ENCODE peak calls at places on chromosomes 13 and 19, in five cellular contexts. Z is cardiac muscle cell, B is BJ, V is fibroblast of pulmonary artery, M is choroid plexus epithelial cell. Q is an unnamed sample.

GRCh38 chr13:94329754-94330551 is 149.5 kb downstream of the DCT start:
- DNase-seq in Z (no peak), B (peak; percentile 77), V (peak; percentile 97), M (peak; percentile 98), Q (peak; percentile 63)

GRCh38 chr19:42396248-42396541 is 6.1 kb upstream of the CNFN start:
- DNase-seq in Z (no peak), B (no peak), V (no peak), M (no peak), Q (no peak)

GRCh38 chr13:113761136-113761535 is 2.1 kb downstream of the TMEM255B start:
- DNase-seq in Z (no peak), B (no peak), V (no peak), M (no peak), Q (no peak)

GRCh38 chr19:4443188-4443587 is 14.4 kb downstream of the UBXN6 start:
- DNase-seq in Z (no peak), B (no peak), V (no peak), M (no peak), Q (no peak)

GRCh38 chr13:110329798-110330461 is 22.8 kb downstream of the COL4A2 start:
- DNase-seq in Z (no peak), B (no peak), V (peak; percentile 64), M (peak; percentile 79), Q (no peak)

GRCh38 chr19:5131031-5131865 is 162.3 kb downstream of the KDM4B start:
- DNase-seq in Z (no peak), B (no peak), V (no peak), M (no peak), Q (no peak)

GRCh38 chr13:24264976-24265375 is 44.4 kb upstream of the C1QTNF9 start:
- DNase-seq in Z (no peak), B (no peak), V (no peak), M (no peak), Q (no peak)

GRCh38 chr13:67769063-67769986 is 539.2 kb upstream of the PCDH9 start:
- DNase-seq in Z (no peak), B (no peak), V (no peak), M (no peak), Q (no peak)

GRCh38 chr13:110044521-110045200 is 258.3 kb upstream of the IRS2 start:
- DNase-seq in Z (no peak), B (peak; percentile 70), V (peak; percentile 14), M (peak; percentile 82), Q (no peak)

GRCh38 chr13:111937763-111938375 is 129.1 kb upstream of the SOX1 start:
- DNase-seq in Z (no peak), B (no peak), V (no peak), M (no peak), Q (no peak)

GRCh38 chr13:113123226-113124150 is 889 bp downstream of the F10 start:
- DNase-seq in Z (no peak), B (no peak), V (no peak), M (no peak), Q (no peak)

GRCh38 chr19:42281175-42282035 is 12.4 kb downstream of the CIC start:
- DNase-seq in Z (peak; percentile 30), B (no peak), V (peak; percentile 61), M (peak; percentile 31), Q (no peak)

GRCh38 chr19:35963514-35963913 is 27.3 kb downstream of the LRFN3 start:
- DNase-seq in Z (peak; percentile 91), B (no peak), V (peak; percentile 74), M (peak; percentile 76), Q (peak; percentile 18)

GRCh38 chr13:23081246-23081645 is 99.5 kb upstream of the SGCG start:
- DNase-seq in Z (no peak), B (no peak), V (no peak), M (no peak), Q (no peak)

GRCh38 chr13:49683489-49683888 is 7.8 kb downstream of the EBPL start:
- DNase-seq in Z (no peak), B (no peak), V (no peak), M (no peak), Q (no peak)

GRCh38 chr19:5436101-5436947 is 18.9 kb upstream of the ZNRF4 start:
- DNase-seq in Z (peak; percentile 86), B (peak; percentile 2), V (peak; percentile 45), M (peak; percentile 46), Q (no peak)

GRCh38 chr13:31100721-31101120 is 61.0 kb downstream of the HSPH1 start:
- DNase-seq in Z (no peak), B (no peak), V (no peak), M (no peak), Q (no peak)
- TF ChIP-seq CTCF in Z (no peak), B (no peak), V (no peak), M (no peak), Q (no peak)

GRCh38 chr13:30766957-30767603 is 31.7 kb downstream of the ALOX5AP start:
- DNase-seq in Z (no peak), B (no peak), V (no peak), M (no peak), Q (no peak)
- TF ChIP-seq CTCF in Z (no peak), B (no peak), V (no peak), M (no peak), Q (no peak)

GRCh38 chr19:56221851-56222250 is 19.8 kb downstream of the ZSCAN5C start:
- DNase-seq in Z (no peak), B (no peak), V (no peak), M (no peak), Q (no peak)
- TF ChIP-seq CTCF in Z (peak; percentile 5), B (no peak), V (no peak), M (no peak), Q (no peak)

DNA sequence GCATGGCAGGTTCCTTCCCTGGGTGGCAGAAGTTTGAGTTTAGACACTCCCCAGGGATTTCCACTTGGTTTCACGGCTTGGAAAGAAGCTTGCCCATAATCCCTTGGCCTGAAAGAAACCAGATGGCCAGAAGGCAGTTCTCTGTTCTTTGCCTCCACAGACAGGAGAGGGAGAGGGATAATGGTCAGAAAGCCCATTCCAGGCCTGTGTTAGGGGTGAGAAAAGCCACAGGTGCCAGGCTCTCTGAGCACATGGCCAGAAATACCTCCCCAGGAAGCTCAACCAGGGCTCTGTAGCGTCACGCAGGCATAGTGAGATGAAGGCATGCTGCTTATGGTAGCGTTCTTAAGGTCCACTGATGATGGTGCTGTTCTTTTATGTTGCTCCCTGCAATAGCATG is 236.2 kb downstream of the FOXO1 start:
- DNase-seq in Z (peak; percentile 54), B (no peak), V (no peak), M (no peak), Q (no peak)
- TF ChIP-seq CTCF in Z (no peak), B (no peak), V (no peak), M (no peak), Q (no peak)

GRCh38 chr19:21134934-21135366 is 6.9 kb upstream of the ZNF431 start:
- DNase-seq in Z (no peak), B (no peak), V (no peak), M (no peak), Q (no peak)

GRCh38 chr19:21138130-21138529 is 3.7 kb upstream of the ZNF431 start:
- DNase-seq in Z (no peak), B (no peak), V (no peak), M (no peak), Q (no peak)

GRCh38 chr19:21130097-21130775 is 11.6 kb upstream of the ZNF431 start:
- DNase-seq in Z (no peak), B (no peak), V (no peak), M (no peak), Q (peak; percentile 53)

GRCh38 chr19:21133633-21134032 is 8.2 kb upstream of the ZNF431 start:
- DNase-seq in Z (no peak), B (no peak), V (no peak), M (no peak), Q (no peak)

DNA sequence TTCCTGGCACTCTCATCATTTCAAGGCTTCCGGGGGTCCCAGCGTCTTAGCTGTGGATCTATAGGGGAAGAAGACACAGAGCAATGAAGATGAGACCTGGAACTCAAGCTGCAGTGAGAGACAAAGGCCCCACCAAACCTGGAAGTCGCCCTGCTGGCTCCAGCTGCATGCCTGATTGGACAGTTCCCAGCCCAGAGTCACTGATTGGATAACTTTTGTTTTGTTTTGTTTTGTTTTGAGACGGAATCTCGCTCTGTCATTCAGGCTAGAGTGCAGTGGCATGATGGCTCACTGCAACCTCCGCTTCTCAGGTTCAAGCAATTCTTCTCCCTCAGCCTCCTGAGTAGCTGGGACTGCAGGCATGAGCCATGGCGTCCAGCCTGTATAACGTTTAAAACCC is 6.4 kb upstream of the ZNF431 start:
- DNase-seq in Z (no peak), B (no peak), V (no peak), M (no peak), Q (no peak)
- TF ChIP-seq CTCF in Z (no peak), B (no peak), V (no peak), M (no peak), Q (no peak)

Q was measured in LNCaP clone FGC.